ENCODE peak calls at places on chromosomes 4 and X, in eight cellular contexts. One of them, this sample, is unnamed. For H3K9me3 and H3K36me3, the result is how much of the 10 kb centered on the place peaks cover.

GRCh38 chr4:176964116-176964691 is 171.5 kb upstream of the VEGFC start:
- DNase-seq in ascending aorta: no peak
- DNase-seq in HCT116: peak
- DNase-seq in adipocyte: no peak
- DNase-seq in CD8-positive, alpha-beta memory T cell: no peak
- DNase-seq in left ventricle myocardium inferior: no peak
- DNase-seq in Peyer's patch: no peak
- DNase-seq in left lung: no peak
- DNase-seq in this sample: no peak

GRCh38 chr4:53233396-53233795 is 132.5 kb downstream of the SCFD2 start:
- DNase-seq in HCT116: no peak
- DNase-seq in left ventricle myocardium inferior: no peak
- DNase-seq in CD8-positive, alpha-beta memory T cell: no peak
- DNase-seq in ascending aorta: no peak
- DNase-seq in left lung: no peak
- DNase-seq in adipocyte: peak
- DNase-seq in Peyer's patch: no peak
- DNase-seq in this sample: no peak

GRCh38 chr4:141898336-141898735 is 262.0 kb downstream of the IL15 start:
- DNase-seq in HCT116: no peak
- DNase-seq in ascending aorta: no peak
- DNase-seq in left lung: no peak
- DNase-seq in adipocyte: no peak
- DNase-seq in CD8-positive, alpha-beta memory T cell: no peak
- DNase-seq in Peyer's patch: no peak
- DNase-seq in left ventricle myocardium inferior: no peak
- DNase-seq in this sample: no peak

GRCh38 chrX:18654873-18655836 is 16.8 kb downstream of the RS1 start:
- DNase-seq in left ventricle myocardium inferior: no peak
- DNase-seq in Peyer's patch: no peak
- DNase-seq in adipocyte: peak
- DNase-seq in HCT116: no peak
- DNase-seq in CD8-positive, alpha-beta memory T cell: no peak
- DNase-seq in left lung: no peak
- DNase-seq in ascending aorta: no peak
- DNase-seq in this sample: no peak

GRCh38 chr4:128349921-128350320 is 62.3 kb upstream of the PGRMC2 start:
- DNase-seq in left lung: no peak
- DNase-seq in Peyer's patch: no peak
- DNase-seq in ascending aorta: no peak
- DNase-seq in CD8-positive, alpha-beta memory T cell: no peak
- DNase-seq in HCT116: no peak
- DNase-seq in adipocyte: peak
- DNase-seq in left ventricle myocardium inferior: no peak
- DNase-seq in this sample: no peak

GRCh38 chr4:151983854-151984253 is 223.0 kb upstream of the GATB start:
- DNase-seq in left ventricle myocardium inferior: no peak
- DNase-seq in ascending aorta: no peak
- DNase-seq in adipocyte: no peak
- DNase-seq in Peyer's patch: no peak
- DNase-seq in CD8-positive, alpha-beta memory T cell: no peak
- DNase-seq in HCT116: no peak
- DNase-seq in left lung: no peak
- DNase-seq in this sample: no peak

GRCh38 chr4:85557016-85557901 is 82.3 kb downstream of the ARHGAP24 start:
- DNase-seq in HCT116: no peak
- DNase-seq in ascending aorta: no peak
- DNase-seq in adipocyte: no peak
- DNase-seq in left ventricle myocardium inferior: no peak
- DNase-seq in Peyer's patch: peak
- DNase-seq in left lung: no peak
- DNase-seq in CD8-positive, alpha-beta memory T cell: no peak
- DNase-seq in this sample: no peak

GRCh38 chrX:120290107-120290506 is 21.2 kb downstream of the TMEM255A start:
- DNase-seq in HCT116: no peak
- DNase-seq in ascending aorta: no peak
- DNase-seq in Peyer's patch: no peak
- DNase-seq in left ventricle myocardium inferior: no peak
- DNase-seq in CD8-positive, alpha-beta memory T cell: no peak
- DNase-seq in adipocyte: no peak
- DNase-seq in left lung: no peak
- DNase-seq in this sample: no peak

GRCh38 chrX:28135378-28136047 is 154.3 kb upstream of the DCAF8L1 start:
- DNase-seq in CD8-positive, alpha-beta memory T cell: no peak
- DNase-seq in HCT116: no peak
- DNase-seq in ascending aorta: no peak
- DNase-seq in left ventricle myocardium inferior: no peak
- DNase-seq in left lung: no peak
- DNase-seq in adipocyte: no peak
- DNase-seq in Peyer's patch: no peak
- DNase-seq in this sample: no peak

GRCh38 chrX:3576886-3577516 is 136.4 kb downstream of the PRKX start:
- DNase-seq in adipocyte: peak
- DNase-seq in ascending aorta: no peak
- DNase-seq in left ventricle myocardium inferior: no peak
- DNase-seq in HCT116: no peak
- DNase-seq in CD8-positive, alpha-beta memory T cell: no peak
- DNase-seq in left lung: no peak
- DNase-seq in Peyer's patch: no peak
- DNase-seq in this sample: no peak

GRCh38 chrX:110204986-110205385 is 112.9 kb downstream of the AMMECR1 start:
- DNase-seq in left ventricle myocardium inferior: no peak
- DNase-seq in left lung: no peak
- DNase-seq in Peyer's patch: no peak
- DNase-seq in ascending aorta: no peak
- DNase-seq in adipocyte: peak
- DNase-seq in HCT116: no peak
- DNase-seq in CD8-positive, alpha-beta memory T cell: no peak
- DNase-seq in this sample: no peak

GRCh38 chrX:119238557-119238956 is 2.5 kb downstream of the PGRMC1 start:
- DNase-seq in left ventricle myocardium inferior: no peak
- DNase-seq in ascending aorta: no peak
- DNase-seq in CD8-positive, alpha-beta memory T cell: no peak
- DNase-seq in Peyer's patch: no peak
- DNase-seq in adipocyte: peak
- DNase-seq in HCT116: no peak
- DNase-seq in left lung: no peak
- DNase-seq in this sample: no peak

GRCh38 chr4:90349632-90350031 is 222.4 kb downstream of the CCSER1 start:
- DNase-seq in CD8-positive, alpha-beta memory T cell: no peak
- DNase-seq in left lung: no peak
- DNase-seq in left ventricle myocardium inferior: no peak
- DNase-seq in Peyer's patch: no peak
- DNase-seq in ascending aorta: no peak
- DNase-seq in adipocyte: no peak
- DNase-seq in HCT116: no peak
- DNase-seq in this sample: no peak

GRCh38 chrX:5568934-5569333 is 659.7 kb downstream of the NLGN4X start:
- DNase-seq in left ventricle myocardium inferior: no peak
- DNase-seq in HCT116: no peak
- DNase-seq in left lung: no peak
- DNase-seq in Peyer's patch: no peak
- DNase-seq in ascending aorta: no peak
- DNase-seq in CD8-positive, alpha-beta memory T cell: no peak
- DNase-seq in adipocyte: no peak
- DNase-seq in this sample: no peak

GRCh38 chr4:3851211-3851610 is 85.0 kb downstream of the ADRA2C start:
- DNase-seq in adipocyte: peak
- DNase-seq in left lung: no peak
- DNase-seq in left ventricle myocardium inferior: no peak
- DNase-seq in Peyer's patch: no peak
- DNase-seq in CD8-positive, alpha-beta memory T cell: no peak
- DNase-seq in HCT116: no peak
- DNase-seq in ascending aorta: no peak
- DNase-seq in this sample: no peak

GRCh38 chr4:159413252-159413941 is 310.5 kb downstream of the RAPGEF2 start:
- DNase-seq in left ventricle myocardium inferior: no peak
- DNase-seq in left lung: no peak
- DNase-seq in ascending aorta: no peak
- DNase-seq in CD8-positive, alpha-beta memory T cell: no peak
- DNase-seq in Peyer's patch: no peak
- DNase-seq in adipocyte: no peak
- DNase-seq in HCT116: no peak
- DNase-seq in this sample: no peak

GRCh38 chr4:55756208-55756607 is 63.4 kb upstream of the EXOC1L start:
- DNase-seq in CD8-positive, alpha-beta memory T cell: no peak
- DNase-seq in left ventricle myocardium inferior: no peak
- DNase-seq in adipocyte: no peak
- DNase-seq in left lung: no peak
- DNase-seq in HCT116: no peak
- DNase-seq in ascending aorta: no peak
- DNase-seq in Peyer's patch: no peak
- DNase-seq in this sample: no peak

GRCh38 chr4:168656055-168656660 is 159.3 kb downstream of the PALLD start:
- DNase-seq in left ventricle myocardium inferior: no peak
- DNase-seq in ascending aorta: no peak
- DNase-seq in left lung: no peak
- DNase-seq in adipocyte: peak
- DNase-seq in Peyer's patch: no peak
- DNase-seq in CD8-positive, alpha-beta memory T cell: no peak
- DNase-seq in HCT116: no peak
- DNase-seq in this sample: no peak

GRCh38 chrX:15358533-15358932 is 23.2 kb upstream of the PIGA start:
- DNase-seq in left ventricle myocardium inferior: no peak
- DNase-seq in HCT116: no peak
- DNase-seq in ascending aorta: no peak
- DNase-seq in Peyer's patch: no peak
- DNase-seq in adipocyte: no peak
- DNase-seq in left lung: no peak
- DNase-seq in CD8-positive, alpha-beta memory T cell: no peak
- DNase-seq in this sample: no peak

GRCh38 chr4:69727412-69727811 is 33.0 kb downstream of the SULT1B1 start:
- DNase-seq in left lung: no peak
- DNase-seq in adipocyte: no peak
- DNase-seq in Peyer's patch: no peak
- DNase-seq in left ventricle myocardium inferior: no peak
- DNase-seq in ascending aorta: no peak
- DNase-seq in HCT116: no peak
- DNase-seq in CD8-positive, alpha-beta memory T cell: no peak
- DNase-seq in this sample: no peak

GRCh38 chrX:102129473-102129872 is 4.0 kb downstream of the TCEAL2 start:
- DNase-seq in adipocyte: peak
- DNase-seq in CD8-positive, alpha-beta memory T cell: no peak
- DNase-seq in ascending aorta: no peak
- DNase-seq in HCT116: no peak
- DNase-seq in left ventricle myocardium inferior: no peak
- DNase-seq in left lung: no peak
- DNase-seq in Peyer's patch: no peak
- DNase-seq in this sample: no peak

GRCh38 chrX:111892375-111892774 is 16.4 kb downstream of the TRPC5OS start:
- DNase-seq in Peyer's patch: no peak
- DNase-seq in HCT116: no peak
- DNase-seq in adipocyte: no peak
- DNase-seq in ascending aorta: no peak
- DNase-seq in left ventricle myocardium inferior: no peak
- DNase-seq in left lung: no peak
- DNase-seq in CD8-positive, alpha-beta memory T cell: no peak
- DNase-seq in this sample: no peak
- H3K9me3 ChIP-seq in Peyer's patch: under half
- H3K9me3 ChIP-seq in HCT116: under half
- H3K9me3 ChIP-seq in adipocyte: under half
- H3K9me3 ChIP-seq in ascending aorta: under half
- H3K9me3 ChIP-seq in left ventricle myocardium inferior: under half
- H3K9me3 ChIP-seq in left lung: under half
- H3K9me3 ChIP-seq in CD8-positive, alpha-beta memory T cell: under half
- H3K9me3 ChIP-seq in this sample: under half

DNA sequence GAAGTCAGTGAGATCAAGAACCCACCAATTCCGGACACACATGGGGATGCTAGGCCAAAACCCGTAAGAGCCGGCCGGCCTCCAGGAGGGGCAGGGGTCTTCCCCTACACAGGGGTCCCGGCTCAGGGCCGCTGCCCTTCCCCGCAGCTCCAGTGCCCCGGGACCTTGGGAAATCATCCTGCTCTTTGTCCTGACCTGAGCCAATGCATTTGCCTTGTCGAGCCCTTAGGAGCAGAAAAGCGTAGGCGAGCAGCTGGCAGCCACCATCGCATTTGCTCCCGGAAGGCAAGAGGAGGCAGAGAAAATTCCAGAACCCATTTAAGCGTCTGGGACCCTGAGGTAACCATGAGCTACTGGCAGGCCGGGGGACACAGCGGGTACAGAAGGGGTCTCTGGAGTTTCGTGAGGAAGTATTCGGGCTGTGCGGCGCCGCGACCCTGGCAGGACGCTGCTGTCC is 7.4 kb upstream of the TNIP2 start:
- DNase-seq in left ventricle myocardium inferior: no peak
- DNase-seq in Peyer's patch: no peak
- DNase-seq in ascending aorta: no peak
- DNase-seq in CD8-positive, alpha-beta memory T cell: no peak
- DNase-seq in left lung: peak
- DNase-seq in HCT116: no peak
- DNase-seq in adipocyte: no peak
- DNase-seq in this sample: no peak
- H3K4me3 ChIP-seq in left ventricle myocardium inferior: peak
- H3K4me3 ChIP-seq in Peyer's patch: peak
- H3K4me3 ChIP-seq in ascending aorta: peak
- H3K4me3 ChIP-seq in CD8-positive, alpha-beta memory T cell: no peak
- H3K4me3 ChIP-seq in left lung: peak
- H3K4me3 ChIP-seq in HCT116: no peak
- H3K4me3 ChIP-seq in adipocyte: peak
- H3K4me3 ChIP-seq in this sample: peak

DNA sequence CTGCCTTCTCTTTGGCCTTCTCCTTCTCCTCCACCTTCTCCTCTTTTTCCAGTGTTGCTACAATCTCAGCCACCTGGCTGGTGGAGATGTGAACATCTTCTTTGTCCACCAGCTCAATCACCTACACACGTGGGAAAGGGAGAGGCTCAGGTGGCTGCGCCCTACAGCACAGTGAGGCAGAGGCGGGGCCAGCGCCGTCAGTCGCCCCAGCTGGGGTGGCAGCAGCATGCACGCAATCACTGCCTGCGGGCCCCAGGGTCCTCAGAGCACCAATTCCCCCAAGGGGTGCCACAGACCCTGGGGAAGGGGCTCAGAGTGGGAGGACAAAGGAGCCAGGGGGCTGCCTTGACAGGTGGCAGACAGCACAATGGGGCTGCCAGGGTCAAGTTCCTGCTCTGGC is 21.4 kb downstream of the FGFR3 start:
- DNase-seq in ascending aorta: no peak
- DNase-seq in left ventricle myocardium inferior: no peak
- DNase-seq in adipocyte: no peak
- DNase-seq in left lung: no peak
- DNase-seq in HCT116: no peak
- DNase-seq in Peyer's patch: no peak
- DNase-seq in CD8-positive, alpha-beta memory T cell: no peak
- DNase-seq in this sample: no peak
- H3K36me3 ChIP-seq in ascending aorta: half or more
- H3K36me3 ChIP-seq in left ventricle myocardium inferior: half or more
- H3K36me3 ChIP-seq in adipocyte: half or more
- H3K36me3 ChIP-seq in left lung: under half
- H3K36me3 ChIP-seq in HCT116: under half
- H3K36me3 ChIP-seq in Peyer's patch: half or more
- H3K36me3 ChIP-seq in CD8-positive, alpha-beta memory T cell: under half
- H3K36me3 ChIP-seq in this sample: under half

DNA sequence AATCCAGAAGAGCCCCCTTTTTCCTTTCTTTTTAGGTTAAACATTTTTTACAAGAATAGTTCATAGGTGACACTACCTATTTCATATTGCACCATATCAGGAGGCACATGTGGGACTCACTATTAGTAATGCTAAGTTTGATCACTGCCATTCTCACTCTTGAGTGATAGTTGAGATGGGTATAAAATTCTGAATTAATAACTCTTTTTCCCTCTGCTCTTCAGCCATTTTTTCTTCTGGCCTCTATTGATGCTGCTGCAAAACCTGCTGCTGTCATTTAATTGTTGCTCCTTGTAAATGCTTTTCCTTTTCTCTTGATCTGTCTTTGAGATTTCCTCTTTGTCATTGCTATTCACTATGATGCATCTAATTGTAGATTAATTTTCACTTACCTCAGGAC is 482.0 kb downstream of the MID1IP1 start:
- DNase-seq in CD8-positive, alpha-beta memory T cell: no peak
- DNase-seq in adipocyte: no peak
- DNase-seq in ascending aorta: no peak
- DNase-seq in Peyer's patch: no peak
- DNase-seq in left ventricle myocardium inferior: no peak
- DNase-seq in HCT116: no peak
- DNase-seq in left lung: no peak
- DNase-seq in this sample: no peak
- H3K9me3 ChIP-seq in CD8-positive, alpha-beta memory T cell: under half
- H3K9me3 ChIP-seq in adipocyte: half or more
- H3K9me3 ChIP-seq in ascending aorta: under half
- H3K9me3 ChIP-seq in Peyer's patch: under half
- H3K9me3 ChIP-seq in left ventricle myocardium inferior: under half
- H3K9me3 ChIP-seq in HCT116: under half
- H3K9me3 ChIP-seq in left lung: under half
- H3K9me3 ChIP-seq in this sample: under half